ENCODE peak calls at places on chromosomes 6 and 20, in five cellular contexts. N, T, O, W and P are unnamed samples.

GRCh38 chr20:46049815-46050214 is 20.8 kb downstream of the SLC12A5 start:
- DNase-seq in O (no peak), W (no peak), N (no peak), T (no peak), P (no peak)

GRCh38 chr20:25032478-25033183 is 25.3 kb downstream of the ACSS1 start:
- DNase-seq in O (no peak), W (no peak), T (no peak), N (no peak), P (no peak)

GRCh38 chr6:32982702-32983492 is 14.5 kb downstream of the BRD2 start:
- DNase-seq in T (no peak), W (no peak), O (no peak), N (no peak), P (no peak)

GRCh38 chr20:58524814-58525213 is 9.6 kb upstream of the APCDD1L start:
- DNase-seq in W (no peak), O (no peak), N (no peak), T (no peak), P (no peak)

GRCh38 chr6:101887532-101887931 is 494.0 kb downstream of the GRIK2 start:
- DNase-seq in N (no peak), T (no peak), O (no peak), W (no peak), P (no peak)

GRCh38 chr6:16723833-16724232 is 37.4 kb downstream of the ATXN1 start:
- DNase-seq in W (no peak), O (no peak), T (no peak), N (no peak), P (no peak)

GRCh38 chr6:134217516-134218140 is 100.3 kb downstream of the SGK1 start:
- DNase-seq in W (no peak), N (no peak), T (no peak), O (no peak), P (no peak)

GRCh38 chr20:33859157-33859695 is 48.1 kb downstream of the CHMP4B start:
- DNase-seq in O (peak), N (peak), W (no peak), T (peak), P (peak)

GRCh38 chr20:43530321-43531090 is 23.0 kb downstream of the L3MBTL1 start:
- DNase-seq in N (no peak), T (peak), W (no peak), O (no peak), P (no peak)

GRCh38 chr6:147040041-147040440 is 164.2 kb upstream of the STXBP5 start:
- DNase-seq in N (no peak), W (no peak), O (no peak), T (no peak), P (no peak)

GRCh38 chr20:61356171-61356570 is 104.1 kb downstream of the CDH4 start:
- DNase-seq in O (no peak), T (no peak), W (no peak), N (no peak), P (no peak)

GRCh38 chr6:136862662-136863061 is 40.3 kb downstream of the PEX7 start:
- DNase-seq in N (no peak), O (no peak), W (no peak), T (no peak), P (no peak)

GRCh38 chr6:41689171-41690008 is 46.0 kb downstream of the TFEB start:
- DNase-seq in N (no peak), W (no peak), T (no peak), O (no peak), P (no peak)

GRCh38 chr6:108175592-108176279 is 9.9 kb downstream of the NR2E1 start:
- DNase-seq in T (no peak), O (no peak), W (no peak), N (peak), P (no peak)

GRCh38 chr20:16208443-16208842 is 364.8 kb downstream of the KIF16B start:
- DNase-seq in O (no peak), T (no peak), N (no peak), W (no peak), P (no peak)

GRCh38 chr6:41704656-41705328 is 30.6 kb downstream of the TFEB start:
- DNase-seq in N (no peak), W (no peak), O (no peak), T (no peak), P (no peak)

GRCh38 chr20:15205719-15206118 is 868.3 kb upstream of the FLRT3 start:
- DNase-seq in N (no peak), W (no peak), O (no peak), T (no peak), P (no peak)

GRCh38 chr6:136067731-136068341 is 182.3 kb downstream of the MTFR2 start:
- DNase-seq in O (no peak), N (no peak), W (no peak), T (no peak), P (no peak)

GRCh38 chr6:44035621-44036020 is 91.6 kb downstream of the MRPL14 start:
- DNase-seq in N (no peak), O (no peak), W (no peak), T (no peak), P (no peak)

GRCh38 chr20:689348-689747 is 13.7 kb upstream of the SCRT2 start:
- DNase-seq in W (no peak), N (no peak), T (no peak), O (no peak), P (no peak)

GRCh38 chr20:47127986-47128385 is 228.5 kb downstream of the ZMYND8 start:
- DNase-seq in W (no peak), O (no peak), N (no peak), T (no peak), P (no peak)

GRCh38 chr6:87830834-87831374 is 128.9 kb upstream of the AKIRIN2 start:
- DNase-seq in O (no peak), W (no peak), T (no peak), N (no peak), P (no peak)

GRCh38 chr6:39056191-39056590 is 7.6 kb downstream of the GLP1R start:
- DNase-seq in W (no peak), O (no peak), N (no peak), T (no peak), P (no peak)

GRCh38 chr20:3158968-3159431 is 665 bp downstream of the FASTKD5 start:
- DNase-seq in N (peak), W (peak), T (no peak), O (no peak), P (no peak)

GRCh38 chr6:41072836-41073202 is at the start of gene NFYA:
- DNase-seq in W (no peak), T (no peak), N (no peak), O (no peak), P (no peak)

GRCh38 chr6:83270971-83271714 is 78.0 kb downstream of the RWDD2A start:
- DNase-seq in O (no peak), W (no peak), T (no peak), N (no peak), P (no peak)

GRCh38 chr6:29466241-29466640 is 9.3 kb downstream of the OR2H1 start:
- DNase-seq in N (no peak), T (no peak), O (no peak), W (no peak), P (no peak)